ENCODE peak calls at places on chromosomes 16 and 17, in nine cellular contexts. One of them, this sample, is unnamed.

GRCh38 chr16:17598968-17599367 is 128.2 kb upstream of the XYLT1 start:
- DNase-seq in heart left ventricle: no peak
- DNase-seq in IMR-90: no peak
- DNase-seq in lower leg skin: no peak
- DNase-seq in testis: no peak
- DNase-seq in tibial nerve: no peak
- DNase-seq in right lobe of liver: no peak
- DNase-seq in K562: no peak
- DNase-seq in ovary: no peak
- DNase-seq in this sample: no peak

GRCh38 chr16:5428932-5429331 is 331.3 kb upstream of the EEF2KMT start:
- DNase-seq in testis: no peak
- DNase-seq in K562: no peak
- DNase-seq in right lobe of liver: no peak
- DNase-seq in IMR-90: no peak
- DNase-seq in tibial nerve: no peak
- DNase-seq in ovary: no peak
- DNase-seq in lower leg skin: no peak
- DNase-seq in heart left ventricle: no peak
- DNase-seq in this sample: no peak

GRCh38 chr17:80119271-80119791 is 17.9 kb downstream of the GAA start:
- DNase-seq in K562: no peak
- DNase-seq in testis: peak; percentile 11
- DNase-seq in ovary: no peak
- DNase-seq in IMR-90: no peak
- DNase-seq in heart left ventricle: no peak
- DNase-seq in lower leg skin: peak; percentile 78
- DNase-seq in tibial nerve: no peak
- DNase-seq in right lobe of liver: no peak
- DNase-seq in this sample: peak; percentile 53

GRCh38 chr16:85888405-85889331 is 10.3 kb upstream of the IRF8 start:
- DNase-seq in testis: no peak
- DNase-seq in right lobe of liver: no peak
- DNase-seq in K562: no peak
- DNase-seq in lower leg skin: peak; percentile 39
- DNase-seq in tibial nerve: no peak
- DNase-seq in ovary: no peak
- DNase-seq in IMR-90: peak; percentile 65
- DNase-seq in heart left ventricle: no peak
- DNase-seq in this sample: no peak

GRCh38 chr16:57564571-57565270 is 22.3 kb downstream of the ADGRG5 start:
- DNase-seq in IMR-90: peak; percentile 62
- DNase-seq in K562: no peak
- DNase-seq in lower leg skin: no peak
- DNase-seq in heart left ventricle: no peak
- DNase-seq in right lobe of liver: no peak
- DNase-seq in testis: no peak
- DNase-seq in ovary: no peak
- DNase-seq in tibial nerve: no peak
- DNase-seq in this sample: no peak

GRCh38 chr16:83533193-83533592 is 274.6 kb upstream of the HSBP1 start:
- DNase-seq in K562: no peak
- DNase-seq in lower leg skin: no peak
- DNase-seq in heart left ventricle: no peak
- DNase-seq in right lobe of liver: no peak
- DNase-seq in IMR-90: peak; percentile 78
- DNase-seq in testis: no peak
- DNase-seq in ovary: no peak
- DNase-seq in tibial nerve: no peak
- DNase-seq in this sample: no peak

GRCh38 chr17:332023-332422 is 20.6 kb downstream of the RPH3AL start:
- DNase-seq in lower leg skin: no peak
- DNase-seq in testis: no peak
- DNase-seq in IMR-90: no peak
- DNase-seq in heart left ventricle: no peak
- DNase-seq in ovary: peak; percentile 45
- DNase-seq in K562: no peak
- DNase-seq in tibial nerve: no peak
- DNase-seq in right lobe of liver: peak; percentile 43
- DNase-seq in this sample: peak; percentile 63

GRCh38 chr16:1613240-1613639 is 1.1 kb downstream of the CRAMP1 start:
- DNase-seq in K562: no peak
- DNase-seq in testis: peak; percentile 20
- DNase-seq in IMR-90: no peak
- DNase-seq in heart left ventricle: no peak
- DNase-seq in ovary: no peak
- DNase-seq in right lobe of liver: no peak
- DNase-seq in lower leg skin: no peak
- DNase-seq in tibial nerve: no peak
- DNase-seq in this sample: no peak

GRCh38 chr17:1228752-1229353 is 41.4 kb upstream of the BHLHA9 start:
- DNase-seq in lower leg skin: no peak
- DNase-seq in tibial nerve: no peak
- DNase-seq in ovary: no peak
- DNase-seq in heart left ventricle: no peak
- DNase-seq in K562: no peak
- DNase-seq in right lobe of liver: no peak
- DNase-seq in IMR-90: no peak
- DNase-seq in testis: no peak
- DNase-seq in this sample: no peak

GRCh38 chr16:54342966-54343365 is 56.4 kb upstream of the IRX3 start:
- DNase-seq in K562: no peak
- DNase-seq in lower leg skin: no peak
- DNase-seq in right lobe of liver: no peak
- DNase-seq in tibial nerve: no peak
- DNase-seq in IMR-90: no peak
- DNase-seq in testis: no peak
- DNase-seq in heart left ventricle: no peak
- DNase-seq in ovary: no peak
- DNase-seq in this sample: peak; percentile 22

GRCh38 chr17:28773736-28774135 is 29.9 kb downstream of the TRAF4 start:
- DNase-seq in testis: no peak
- DNase-seq in lower leg skin: no peak
- DNase-seq in tibial nerve: no peak
- DNase-seq in right lobe of liver: no peak
- DNase-seq in heart left ventricle: no peak
- DNase-seq in ovary: no peak
- DNase-seq in K562: no peak
- DNase-seq in IMR-90: no peak
- DNase-seq in this sample: no peak

GRCh38 chr17:10120113-10120485 is 78.3 kb downstream of the GAS7 start:
- DNase-seq in heart left ventricle: no peak
- DNase-seq in testis: no peak
- DNase-seq in ovary: no peak
- DNase-seq in right lobe of liver: no peak
- DNase-seq in IMR-90: no peak
- DNase-seq in lower leg skin: no peak
- DNase-seq in K562: no peak
- DNase-seq in tibial nerve: no peak
- DNase-seq in this sample: no peak

GRCh38 chr17:10120749-10121148 is 77.7 kb downstream of the GAS7 start:
- DNase-seq in testis: no peak
- DNase-seq in ovary: no peak
- DNase-seq in IMR-90: peak; percentile 69
- DNase-seq in tibial nerve: no peak
- DNase-seq in heart left ventricle: no peak
- DNase-seq in lower leg skin: no peak
- DNase-seq in K562: no peak
- DNase-seq in right lobe of liver: no peak
- DNase-seq in this sample: peak; percentile 54

GRCh38 chr17:10119203-10120112 is 78.9 kb downstream of the GAS7 start:
- DNase-seq in heart left ventricle: no peak
- DNase-seq in ovary: no peak
- DNase-seq in tibial nerve: no peak
- DNase-seq in right lobe of liver: no peak
- DNase-seq in testis: no peak
- DNase-seq in lower leg skin: peak; percentile 93
- DNase-seq in K562: no peak
- DNase-seq in IMR-90: no peak
- DNase-seq in this sample: peak; percentile 75

GRCh38 chr17:10123093-10123492 is 75.3 kb downstream of the GAS7 start:
- DNase-seq in heart left ventricle: no peak
- DNase-seq in tibial nerve: no peak
- DNase-seq in lower leg skin: no peak
- DNase-seq in right lobe of liver: no peak
- DNase-seq in testis: no peak
- DNase-seq in ovary: no peak
- DNase-seq in IMR-90: no peak
- DNase-seq in K562: no peak
- DNase-seq in this sample: no peak

DNA sequence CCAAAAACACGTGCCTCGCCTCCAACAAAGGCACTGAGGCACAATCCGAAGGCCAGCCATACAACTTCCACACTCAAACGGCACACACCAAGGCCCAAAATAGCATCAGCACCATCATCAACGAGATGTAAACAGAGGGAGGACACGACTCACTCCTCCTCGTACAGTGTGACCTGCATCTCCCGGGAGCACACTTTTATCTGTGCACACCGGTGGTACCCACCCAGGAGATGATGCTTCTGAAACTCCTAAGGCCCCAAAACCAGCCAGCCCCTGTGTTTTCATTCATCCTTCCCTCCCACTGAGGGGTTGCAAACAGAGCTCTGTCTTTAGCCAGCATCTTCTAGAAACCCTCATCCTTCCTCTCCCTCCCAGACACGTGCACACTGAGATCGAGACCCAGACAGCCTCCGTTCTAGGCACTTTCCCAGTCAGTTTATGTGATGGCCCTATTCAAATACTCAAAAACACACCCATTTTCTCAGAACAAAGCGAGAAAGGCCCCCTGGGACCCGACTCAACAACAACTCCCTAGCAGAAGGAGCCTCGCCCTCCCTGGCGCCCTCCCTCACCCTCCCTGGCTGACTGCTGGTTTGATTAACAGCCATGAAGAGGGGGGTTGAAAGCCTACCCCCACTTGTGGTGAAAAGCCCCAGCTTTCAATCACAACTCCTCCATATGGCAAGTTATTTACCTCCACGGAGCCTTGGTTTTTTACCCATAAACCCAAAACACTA is 76.3 kb downstream of the GAS7 start:
- DNase-seq in K562: no peak
- DNase-seq in heart left ventricle: no peak
- DNase-seq in IMR-90: peak; percentile 19
- DNase-seq in testis: no peak
- DNase-seq in right lobe of liver: no peak
- DNase-seq in ovary: no peak
- DNase-seq in lower leg skin: no peak
- DNase-seq in tibial nerve: peak; percentile 27
- DNase-seq in this sample: peak; percentile 60
- H3K4me3 ChIP-seq in K562: no peak overlapping the region
- H3K4me3 ChIP-seq in heart left ventricle: no peak overlapping the region
- H3K4me3 ChIP-seq in IMR-90: no peak overlapping the region
- H3K4me3 ChIP-seq in testis: no peak overlapping the region
- H3K4me3 ChIP-seq in right lobe of liver: no peak overlapping the region
- H3K4me3 ChIP-seq in ovary: no peak overlapping the region
- H3K4me3 ChIP-seq in lower leg skin: no peak overlapping the region
- H3K4me3 ChIP-seq in tibial nerve: no peak overlapping the region
- H3K4me3 ChIP-seq in this sample: no peak overlapping the region

DNA sequence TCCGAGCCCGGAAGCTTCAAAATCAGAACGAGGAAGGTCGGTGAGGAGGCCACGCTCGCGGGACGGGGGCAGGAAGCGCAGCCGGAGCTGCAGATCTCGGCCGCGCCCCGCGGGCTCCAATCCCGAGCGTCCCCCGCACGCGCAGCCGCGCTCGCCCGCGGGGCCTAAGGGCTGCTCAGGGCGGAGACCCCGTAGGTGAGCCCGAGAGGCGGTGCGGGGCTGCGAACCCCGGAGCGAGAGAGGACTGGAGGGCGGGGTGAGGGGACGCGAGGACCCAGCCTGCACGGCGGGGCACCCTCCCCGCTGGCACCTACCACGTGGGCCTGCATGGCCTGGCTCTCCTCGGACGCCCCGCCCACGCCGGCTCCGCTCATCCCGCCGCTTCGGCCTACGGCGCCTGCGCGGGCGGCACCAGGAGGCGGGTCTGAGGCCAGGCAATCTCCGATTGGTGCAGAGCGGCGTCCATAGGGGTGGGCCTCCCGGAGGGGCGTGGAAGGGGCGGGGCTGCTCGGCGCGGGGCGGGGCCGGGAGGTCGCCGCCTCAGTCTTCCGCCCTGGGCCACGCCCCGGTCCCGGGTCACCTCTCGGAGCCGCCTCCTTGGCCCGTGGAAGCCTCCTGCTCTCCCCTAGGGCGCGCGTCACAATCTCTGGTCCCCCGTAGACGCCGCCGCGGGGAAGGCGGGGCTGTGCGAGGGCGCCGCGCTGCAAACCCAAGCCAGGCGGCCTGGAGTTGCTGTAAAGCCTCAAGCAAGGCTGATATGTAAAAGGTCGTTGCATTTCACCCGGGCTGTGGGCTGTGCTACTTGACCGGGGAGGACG is 27.8 kb upstream of the METRNL start:
- DNase-seq in ovary: peak; percentile 97
- DNase-seq in right lobe of liver: peak; percentile 99
- DNase-seq in heart left ventricle: peak; percentile 97
- DNase-seq in lower leg skin: peak; percentile 99
- DNase-seq in tibial nerve: peak; percentile 95
- DNase-seq in IMR-90: peak; percentile 95
- DNase-seq in testis: peak; percentile 96
- DNase-seq in K562: peak; percentile 99
- DNase-seq in this sample: peak; percentile 99
- TF ChIP-seq POLR2A in ovary: peak; percentile 47
- TF ChIP-seq POLR2A in right lobe of liver: peak; percentile 95
- TF ChIP-seq POLR2A in heart left ventricle: no peak
- TF ChIP-seq POLR2A in lower leg skin: no peak
- TF ChIP-seq POLR2A in tibial nerve: peak; percentile 87
- TF ChIP-seq POLR2A in IMR-90: peak; percentile 51
- TF ChIP-seq POLR2A in testis: no peak
- TF ChIP-seq POLR2A in K562: peak; percentile 86
- TF ChIP-seq POLR2A in this sample: peak; percentile 44

GRCh38 chr17:39866013-39866730 is 1.8 kb upstream of the ZPBP2 start:
- DNase-seq in lower leg skin: no peak
- DNase-seq in K562: no peak
- DNase-seq in heart left ventricle: no peak
- DNase-seq in right lobe of liver: no peak
- DNase-seq in tibial nerve: no peak
- DNase-seq in IMR-90: no peak
- DNase-seq in testis: no peak
- DNase-seq in ovary: no peak
- DNase-seq in this sample: no peak
- H3K4me3 ChIP-seq in lower leg skin: no peak overlapping the region
- H3K4me3 ChIP-seq in K562: no peak overlapping the region
- H3K4me3 ChIP-seq in heart left ventricle: no peak overlapping the region
- H3K4me3 ChIP-seq in right lobe of liver: no peak overlapping the region
- H3K4me3 ChIP-seq in tibial nerve: no peak overlapping the region
- H3K4me3 ChIP-seq in IMR-90: no peak overlapping the region
- H3K4me3 ChIP-seq in testis: no peak overlapping the region
- H3K4me3 ChIP-seq in ovary: no peak overlapping the region
- H3K4me3 ChIP-seq in this sample: no peak overlapping the region

DNA sequence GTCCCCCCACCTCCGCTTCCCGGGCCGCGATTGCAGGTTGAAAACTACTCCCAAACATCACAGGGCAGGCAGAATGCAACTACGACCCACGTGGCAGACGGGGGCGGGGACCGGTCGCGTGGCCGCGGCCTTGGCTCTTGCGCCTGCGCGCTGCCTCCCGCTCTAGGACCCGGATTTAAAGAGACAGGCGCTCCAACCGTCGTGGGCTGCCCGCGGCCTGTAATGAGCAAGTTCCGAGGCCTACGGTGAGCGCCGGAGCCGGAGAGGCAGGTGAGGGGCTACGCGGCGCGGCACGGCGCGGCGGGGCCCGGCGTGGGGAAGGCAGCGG is at the start of gene LIG3:
- DNase-seq in right lobe of liver: peak; percentile 95
- DNase-seq in lower leg skin: peak; percentile 98
- DNase-seq in tibial nerve: peak; percentile 83
- DNase-seq in heart left ventricle: peak; percentile 94
- DNase-seq in K562: peak; percentile 91
- DNase-seq in testis: peak; percentile 94
- DNase-seq in ovary: peak; percentile 94
- DNase-seq in IMR-90: peak; percentile 92
- DNase-seq in this sample: peak; percentile 97
- TF ChIP-seq POLR2A in right lobe of liver: peak; percentile 83
- TF ChIP-seq POLR2A in lower leg skin: no peak
- TF ChIP-seq POLR2A in tibial nerve: peak; percentile 64
- TF ChIP-seq POLR2A in heart left ventricle: no peak
- TF ChIP-seq POLR2A in K562: peak; percentile 3
- TF ChIP-seq POLR2A in testis: no peak
- TF ChIP-seq POLR2A in ovary: peak; percentile 76
- TF ChIP-seq POLR2A in IMR-90: peak; percentile 87
- TF ChIP-seq POLR2A in this sample: peak; percentile 53

This sample was measured in sigmoid colon.